ENCODE peak calls at places on chromosomes 7 and 10, in six cellular contexts. One of them, this sample, is unnamed.

GRCh38 chr10:59557052-59557451 is 152.6 kb downstream of the SLC16A9 start:
- DNase-seq in NCI-H82: no peak
- DNase-seq in RCC 7860: no peak
- DNase-seq in caudate nucleus: no peak
- DNase-seq in NCI-H1105: no peak
- DNase-seq in fibroblast of the conjunctiva: no peak
- DNase-seq in this sample: no peak

GRCh38 chr10:8453587-8453986 is 399.1 kb downstream of the GATA3 start:
- DNase-seq in NCI-H82: no peak
- DNase-seq in RCC 7860: no peak
- DNase-seq in caudate nucleus: no peak
- DNase-seq in NCI-H1105: no peak
- DNase-seq in fibroblast of the conjunctiva: no peak
- DNase-seq in this sample: no peak

GRCh38 chr10:114879541-114880158 is 58.1 kb downstream of the FHIP2A start:
- DNase-seq in NCI-H82: peak
- DNase-seq in RCC 7860: no peak
- DNase-seq in caudate nucleus: no peak
- DNase-seq in NCI-H1105: no peak
- DNase-seq in fibroblast of the conjunctiva: peak
- DNase-seq in this sample: no peak

GRCh38 chr7:65960351-65961074 is 21.5 kb downstream of the GUSB start:
- DNase-seq in NCI-H82: no peak
- DNase-seq in RCC 7860: no peak
- DNase-seq in caudate nucleus: no peak
- DNase-seq in NCI-H1105: no peak
- DNase-seq in fibroblast of the conjunctiva: no peak
- DNase-seq in this sample: no peak

GRCh38 chr7:156079156-156079555 is 266.9 kb upstream of the SHH start:
- DNase-seq in NCI-H82: no peak
- DNase-seq in RCC 7860: no peak
- DNase-seq in caudate nucleus: no peak
- DNase-seq in NCI-H1105: no peak
- DNase-seq in fibroblast of the conjunctiva: no peak
- DNase-seq in this sample: no peak

GRCh38 chr10:124004372-124004928 is 88.9 kb downstream of the CHST15 start:
- DNase-seq in NCI-H82: no peak
- DNase-seq in RCC 7860: no peak
- DNase-seq in caudate nucleus: no peak
- DNase-seq in NCI-H1105: no peak
- DNase-seq in fibroblast of the conjunctiva: no peak
- DNase-seq in this sample: no peak

GRCh38 chr10:31760674-31761081 is 168.0 kb downstream of the ARHGAP12 start:
- DNase-seq in NCI-H82: peak
- DNase-seq in RCC 7860: peak
- DNase-seq in caudate nucleus: no peak
- DNase-seq in NCI-H1105: no peak
- DNase-seq in fibroblast of the conjunctiva: no peak
- DNase-seq in this sample: no peak

GRCh38 chr7:158957507-158957900 is 101.1 kb downstream of the DYNC2I1 start:
- DNase-seq in NCI-H82: peak
- DNase-seq in RCC 7860: no peak
- DNase-seq in caudate nucleus: no peak
- DNase-seq in NCI-H1105: peak
- DNase-seq in fibroblast of the conjunctiva: no peak
- DNase-seq in this sample: peak

GRCh38 chr7:107387077-107387476 is 82.8 kb upstream of the GPR22 start:
- DNase-seq in NCI-H82: peak
- DNase-seq in RCC 7860: no peak
- DNase-seq in caudate nucleus: no peak
- DNase-seq in NCI-H1105: no peak
- DNase-seq in fibroblast of the conjunctiva: peak
- DNase-seq in this sample: no peak

GRCh38 chr7:22356855-22357310 is at the start of gene RAPGEF5:
- DNase-seq in NCI-H82: peak
- DNase-seq in RCC 7860: no peak
- DNase-seq in caudate nucleus: no peak
- DNase-seq in NCI-H1105: peak
- DNase-seq in fibroblast of the conjunctiva: no peak
- DNase-seq in this sample: no peak

GRCh38 chr7:147775564-147775963 is 815.0 kb upstream of the C7orf33 start:
- DNase-seq in NCI-H82: peak
- DNase-seq in RCC 7860: no peak
- DNase-seq in caudate nucleus: no peak
- DNase-seq in NCI-H1105: no peak
- DNase-seq in fibroblast of the conjunctiva: no peak
- DNase-seq in this sample: peak

GRCh38 chr10:101135151-101136006 is 4.3 kb downstream of the TLX1 start:
- DNase-seq in NCI-H82: no peak
- DNase-seq in RCC 7860: no peak
- DNase-seq in caudate nucleus: no peak
- DNase-seq in NCI-H1105: no peak
- DNase-seq in fibroblast of the conjunctiva: no peak
- DNase-seq in this sample: no peak

GRCh38 chr10:122251459-122252255 is 19.4 kb upstream of the BTBD16 start:
- DNase-seq in NCI-H82: no peak
- DNase-seq in RCC 7860: no peak
- DNase-seq in caudate nucleus: no peak
- DNase-seq in NCI-H1105: no peak
- DNase-seq in fibroblast of the conjunctiva: no peak
- DNase-seq in this sample: no peak

GRCh38 chr7:155796381-155797261 is 15.6 kb downstream of the SHH start:
- DNase-seq in NCI-H82: peak
- DNase-seq in RCC 7860: no peak
- DNase-seq in caudate nucleus: no peak
- DNase-seq in NCI-H1105: peak
- DNase-seq in fibroblast of the conjunctiva: no peak
- DNase-seq in this sample: no peak

GRCh38 chr7:50793115-50793946 is 10.6 kb upstream of the GRB10 start:
- DNase-seq in NCI-H82: peak
- DNase-seq in RCC 7860: peak
- DNase-seq in caudate nucleus: no peak
- DNase-seq in NCI-H1105: peak
- DNase-seq in fibroblast of the conjunctiva: peak
- DNase-seq in this sample: no peak

GRCh38 chr7:132656846-132657776 is 80.8 kb upstream of the PLXNA4 start:
- DNase-seq in NCI-H82: peak
- DNase-seq in RCC 7860: no peak
- DNase-seq in caudate nucleus: no peak
- DNase-seq in NCI-H1105: no peak
- DNase-seq in fibroblast of the conjunctiva: no peak
- DNase-seq in this sample: no peak

GRCh38 chr10:128525936-128526335 is 399.7 kb upstream of the MKI67 start:
- DNase-seq in NCI-H82: no peak
- DNase-seq in RCC 7860: no peak
- DNase-seq in caudate nucleus: no peak
- DNase-seq in NCI-H1105: no peak
- DNase-seq in fibroblast of the conjunctiva: no peak
- DNase-seq in this sample: no peak

GRCh38 chr10:128070721-128071416 is 55.4 kb downstream of the MKI67 start:
- DNase-seq in NCI-H82: no peak
- DNase-seq in RCC 7860: no peak
- DNase-seq in caudate nucleus: no peak
- DNase-seq in NCI-H1105: no peak
- DNase-seq in fibroblast of the conjunctiva: no peak
- DNase-seq in this sample: no peak

GRCh38 chr7:152395115-152395514 is 40.7 kb downstream of the KMT2C start:
- DNase-seq in NCI-H82: no peak
- DNase-seq in RCC 7860: peak
- DNase-seq in caudate nucleus: no peak
- DNase-seq in NCI-H1105: no peak
- DNase-seq in fibroblast of the conjunctiva: no peak
- DNase-seq in this sample: no peak

GRCh38 chr10:23291551-23292334 is 52.9 kb downstream of the C10orf67 start:
- DNase-seq in NCI-H82: peak
- DNase-seq in RCC 7860: no peak
- DNase-seq in caudate nucleus: no peak
- DNase-seq in NCI-H1105: no peak
- DNase-seq in fibroblast of the conjunctiva: no peak
- DNase-seq in this sample: no peak

GRCh38 chr10:36302086-36302485 is 660.0 kb upstream of the FZD8 start:
- DNase-seq in NCI-H82: no peak
- DNase-seq in RCC 7860: no peak
- DNase-seq in caudate nucleus: no peak
- DNase-seq in NCI-H1105: no peak
- DNase-seq in fibroblast of the conjunctiva: no peak
- DNase-seq in this sample: no peak

GRCh38 chr10:131065673-131066331 is 245.7 kb downstream of the TCERG1L start:
- DNase-seq in NCI-H82: no peak
- DNase-seq in RCC 7860: no peak
- DNase-seq in caudate nucleus: no peak
- DNase-seq in NCI-H1105: no peak
- DNase-seq in fibroblast of the conjunctiva: no peak
- DNase-seq in this sample: no peak

GRCh38 chr10:125209591-125210373 is 49.4 kb upstream of the CTBP2 start:
- DNase-seq in NCI-H82: no peak
- DNase-seq in RCC 7860: peak
- DNase-seq in caudate nucleus: no peak
- DNase-seq in NCI-H1105: no peak
- DNase-seq in fibroblast of the conjunctiva: no peak
- DNase-seq in this sample: no peak

GRCh38 chr10:71297343-71297742 is 21.7 kb upstream of the SLC29A3 start:
- DNase-seq in NCI-H82: no peak
- DNase-seq in RCC 7860: no peak
- DNase-seq in caudate nucleus: no peak
- DNase-seq in NCI-H1105: no peak
- DNase-seq in fibroblast of the conjunctiva: no peak
- DNase-seq in this sample: no peak

GRCh38 chr10:118865998-118866778 is 111.4 kb upstream of the CACUL1 start:
- DNase-seq in NCI-H82: no peak
- DNase-seq in RCC 7860: no peak
- DNase-seq in caudate nucleus: no peak
- DNase-seq in NCI-H1105: no peak
- DNase-seq in fibroblast of the conjunctiva: no peak
- DNase-seq in this sample: no peak

GRCh38 chr10:75408911-75409885 is 7.6 kb upstream of the ZNF503 start:
- DNase-seq in NCI-H82: peak
- DNase-seq in RCC 7860: no peak
- DNase-seq in caudate nucleus: no peak
- DNase-seq in NCI-H1105: peak
- DNase-seq in fibroblast of the conjunctiva: no peak
- DNase-seq in this sample: no peak

GRCh38 chr7:42561797-42562196 is 324.8 kb upstream of the GLI3 start:
- DNase-seq in NCI-H82: no peak
- DNase-seq in RCC 7860: no peak
- DNase-seq in caudate nucleus: no peak
- DNase-seq in NCI-H1105: no peak
- DNase-seq in fibroblast of the conjunctiva: no peak
- DNase-seq in this sample: no peak

GRCh38 chr10:129825221-129825620 is 138.9 kb downstream of the EBF3 start:
- DNase-seq in NCI-H82: no peak
- DNase-seq in RCC 7860: no peak
- DNase-seq in caudate nucleus: no peak
- DNase-seq in NCI-H1105: no peak
- DNase-seq in fibroblast of the conjunctiva: no peak
- DNase-seq in this sample: no peak

GRCh38 chr7:41641006-41641714 is 61.7 kb downstream of the INHBA start:
- DNase-seq in NCI-H82: no peak
- DNase-seq in RCC 7860: no peak
- DNase-seq in caudate nucleus: no peak
- DNase-seq in NCI-H1105: no peak
- DNase-seq in fibroblast of the conjunctiva: no peak
- DNase-seq in this sample: no peak

GRCh38 chr7:151143261-151144015 is 24.1 kb downstream of the GBX1 start:
- DNase-seq in NCI-H82: no peak
- DNase-seq in RCC 7860: no peak
- DNase-seq in caudate nucleus: no peak
- DNase-seq in NCI-H1105: no peak
- DNase-seq in fibroblast of the conjunctiva: no peak
- DNase-seq in this sample: no peak

GRCh38 chr7:134374791-134375190 is 58.1 kb upstream of the SLC35B4 start:
- DNase-seq in NCI-H82: no peak
- DNase-seq in RCC 7860: no peak
- DNase-seq in caudate nucleus: no peak
- DNase-seq in NCI-H1105: no peak
- DNase-seq in fibroblast of the conjunctiva: no peak
- DNase-seq in this sample: no peak

GRCh38 chr10:48285710-48286109 is 11.2 kb upstream of the FRMPD2 start:
- DNase-seq in NCI-H82: peak
- DNase-seq in RCC 7860: no peak
- DNase-seq in caudate nucleus: no peak
- DNase-seq in NCI-H1105: no peak
- DNase-seq in fibroblast of the conjunctiva: no peak
- DNase-seq in this sample: no peak

GRCh38 chr7:36086571-36086970 is 66.5 kb upstream of the EEPD1 start:
- DNase-seq in NCI-H82: no peak
- DNase-seq in RCC 7860: no peak
- DNase-seq in caudate nucleus: no peak
- DNase-seq in NCI-H1105: no peak
- DNase-seq in fibroblast of the conjunctiva: no peak
- DNase-seq in this sample: no peak

This sample was measured in NCI-H1417 treated with DMSO at 0.1 percent for 48 hours.